ENCODE peak calls at places on chromosome 6, in nine cellular contexts. R is HAP-1; H is tibial artery; B is CD8-positive, alpha-beta T cell; Q is A549; C is breast epithelium; E is PC-3; P is aorta; V is stomach. U is an unnamed sample. For H3K4me1 and H3K9me3, the result is how much of the 10 kb centered on the place peaks cover.

GRCh38 chr6:9704989-9705388 is 709.9 kb downstream of the TFAP2A start:
- DNase-seq in B (no peak), C (no peak), Q (peak), H (no peak), V (no peak), R (no peak), P (no peak), E (peak), U (no peak)

GRCh38 chr6:75526502-75527127 is 33.0 kb upstream of the FILIP1 start:
- DNase-seq in P (peak), R (peak), H (peak), Q (peak), C (peak), V (peak), B (peak), E (peak), U (peak)

GRCh38 chr6:113763311-113763766 is 93.8 kb upstream of the MARCKS start:
- DNase-seq in R (no peak), Q (no peak), C (no peak), V (no peak), H (no peak), B (no peak), E (peak), P (no peak), U (no peak)

GRCh38 chr6:126170875-126171489 is 168.9 kb upstream of the CENPW start:
- DNase-seq in P (no peak), C (no peak), B (no peak), H (no peak), Q (peak), E (peak), V (no peak), R (peak), U (peak)

GRCh38 chr6:29005183-29005885 is at the start of gene ZNF311:
- DNase-seq in P (peak), B (no peak), H (peak), V (peak), Q (peak), C (no peak), R (no peak), E (peak), U (peak)

GRCh38 chr6:143843689-143844405 is 709 bp downstream of the LTV1 start:
- DNase-seq in Q (peak), B (peak), P (no peak), R (no peak), V (no peak), E (no peak), C (no peak), H (no peak), U (no peak)

GRCh38 chr6:40957616-40958492 is 81.2 kb downstream of the UNC5CL start:
- DNase-seq in E (peak), B (no peak), P (no peak), H (no peak), Q (peak), R (no peak), C (no peak), V (no peak), U (peak)

GRCh38 chr6:25053875-25054371 is 118.2 kb upstream of the RIPOR2 start:
- DNase-seq in Q (no peak), P (no peak), R (peak), C (no peak), V (no peak), E (peak), H (no peak), B (no peak), U (no peak)

GRCh38 chr6:21265264-21266044 is 328.1 kb upstream of the SOX4 start:
- DNase-seq in R (no peak), E (peak), B (no peak), V (no peak), C (no peak), Q (no peak), P (no peak), H (no peak), U (no peak)

GRCh38 chr6:80197474-80197873 is 91.0 kb downstream of the BCKDHB start:
- DNase-seq in B (no peak), E (no peak), C (no peak), P (no peak), V (no peak), H (no peak), Q (peak), R (no peak), U (peak)

GRCh38 chr6:16305246-16305725 is 66.9 kb downstream of the GMPR start:
- DNase-seq in E (no peak), P (no peak), H (no peak), R (no peak), B (no peak), C (no peak), V (no peak), Q (no peak), U (no peak)

GRCh38 chr6:169289671-169290408 is 36.2 kb upstream of the THBS2 start:
- DNase-seq in H (peak), E (peak), R (no peak), C (no peak), Q (no peak), P (peak), B (no peak), V (no peak), U (peak)

GRCh38 chr6:90483956-90484355 is 102.9 kb downstream of the MAP3K7 start:
- DNase-seq in C (no peak), V (no peak), P (no peak), E (no peak), H (no peak), Q (no peak), R (no peak), B (no peak), U (no peak)

GRCh38 chr6:133724726-133725125 is 164.2 kb upstream of the TCF21 start:
- DNase-seq in H (no peak), P (no peak), C (no peak), V (no peak), Q (no peak), B (no peak), E (peak), R (no peak), U (no peak)

GRCh38 chr6:141123084-141123483 is 1009.6 kb upstream of the GJE1 start:
- DNase-seq in R (no peak), C (no peak), H (no peak), Q (no peak), B (no peak), E (no peak), P (no peak), V (no peak), U (no peak)

GRCh38 chr6:151891524-151891923 is 84.0 kb downstream of the ESR1 start:
- DNase-seq in H (no peak), Q (no peak), R (no peak), P (no peak), B (no peak), C (no peak), E (peak), V (no peak), U (no peak)

GRCh38 chr6:166667886-166668620 is 41.0 kb upstream of the RPS6KA2 start:
- DNase-seq in Q (no peak), C (no peak), H (no peak), E (no peak), R (no peak), P (no peak), B (no peak), V (no peak), U (no peak)

GRCh38 chr6:156975414-156975813 is 198.2 kb downstream of the ARID1B start:
- DNase-seq in E (no peak), H (no peak), Q (no peak), R (no peak), C (no peak), V (no peak), B (no peak), P (no peak), U (no peak)

GRCh38 chr6:91717094-91717493 is 1130.2 kb upstream of the MAP3K7 start:
- DNase-seq in Q (no peak), R (no peak), B (no peak), C (no peak), H (no peak), P (no peak), E (no peak), V (no peak), U (no peak)

GRCh38 chr6:150142657-150143501 is at the start of gene PPP1R14C:
- DNase-seq in C (no peak), R (peak), E (peak), Q (no peak), V (no peak), B (no peak), H (no peak), P (peak), U (peak)

GRCh38 chr6:126077810-126078791 is 91.8 kb downstream of the TRMT11 start:
- DNase-seq in C (peak), H (peak), V (no peak), B (no peak), E (no peak), R (no peak), Q (no peak), P (no peak), U (no peak)

GRCh38 chr6:3218266-3218665 is 9.2 kb downstream of the TUBB2B start:
- DNase-seq in C (no peak), V (no peak), Q (no peak), P (no peak), E (no peak), B (no peak), R (no peak), H (no peak), U (no peak)

GRCh38 chr6:128511518-128511917 is 8.9 kb downstream of the PTPRK start:
- DNase-seq in P (no peak), Q (peak), R (no peak), E (peak), H (no peak), V (no peak), B (no peak), C (no peak), U (peak)

GRCh38 chr6:53300656-53301551 is 47.8 kb downstream of the ELOVL5 start:
- DNase-seq in R (no peak), C (no peak), Q (no peak), H (no peak), E (no peak), B (no peak), P (no peak), V (no peak), U (peak)

GRCh38 chr6:70686548-70687133 is 19.0 kb downstream of the SMAP1 start:
- DNase-seq in V (no peak), Q (peak), P (no peak), E (peak), R (peak), B (no peak), H (no peak), C (no peak), U (peak)

GRCh38 chr6:166572370-166573261 is 13.9 kb downstream of the RAMACL start:
- DNase-seq in B (no peak), Q (no peak), R (no peak), P (no peak), V (no peak), E (peak), C (no peak), H (no peak), U (peak)

GRCh38 chr6:148263010-148263409 is 79.6 kb upstream of the SASH1 start:
- DNase-seq in R (no peak), Q (peak), E (peak), P (no peak), C (peak), V (no peak), H (no peak), B (no peak), U (no peak)

GRCh38 chr6:113819169-113819830 is 37.8 kb upstream of the MARCKS start:
- DNase-seq in C (no peak), Q (peak), R (no peak), B (no peak), V (no peak), E (no peak), P (no peak), H (no peak), U (peak)

GRCh38 chr6:167146977-167147376 is 10.8 kb downstream of the GPR31 start:
- DNase-seq in E (no peak), H (no peak), C (no peak), Q (no peak), R (no peak), P (no peak), V (no peak), B (no peak), U (no peak)

GRCh38 chr6:20182926-20183521 is 29.2 kb downstream of the MBOAT1 start:
- DNase-seq in H (no peak), V (peak), B (no peak), C (peak), E (peak), Q (no peak), P (no peak), R (no peak), U (peak)

GRCh38 chr6:87529221-87529620 is 56.4 kb downstream of the SLC35A1 start:
- DNase-seq in H (no peak), R (no peak), Q (no peak), V (no peak), E (no peak), C (no peak), P (no peak), B (no peak), U (no peak)

GRCh38 chr6:136052046-136052445 is 198.1 kb downstream of the MTFR2 start:
- DNase-seq in E (no peak), B (no peak), R (no peak), Q (no peak), C (no peak), H (no peak), V (no peak), P (no peak), U (no peak)

GRCh38 chr6:158211273-158212055 is 43.3 kb downstream of the GTF2H5 start:
- DNase-seq in B (no peak), V (no peak), P (no peak), H (no peak), Q (no peak), C (no peak), E (peak), R (no peak), U (no peak)

DNA sequence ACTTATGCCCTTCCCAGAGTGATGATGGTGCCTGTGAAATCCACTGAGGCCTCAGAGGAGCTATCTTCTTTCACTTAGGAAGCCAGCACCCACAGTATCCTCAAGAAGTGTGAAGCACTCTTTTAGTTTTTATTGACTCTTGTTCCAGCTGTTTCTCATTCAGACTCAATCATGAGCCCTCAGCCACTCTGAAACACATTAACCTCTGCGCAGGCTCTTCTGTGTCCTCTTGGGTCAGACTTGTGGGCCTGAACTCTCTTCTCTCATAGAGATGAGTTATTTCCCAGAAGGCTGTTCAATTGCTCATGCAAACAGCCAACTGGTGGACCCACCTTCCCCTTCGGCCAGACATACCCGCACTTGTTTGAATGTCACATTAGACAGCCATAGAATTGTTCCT is 27.8 kb upstream of the PREP start:
- DNase-seq in E (no peak), C (no peak), Q (no peak), V (no peak), B (no peak), P (no peak), R (no peak), H (no peak), U (no peak)
- H3K4me1 ChIP-seq in E (half or more), C (under half), Q (under half), V (under half), B (under half), P (under half), R (under half), H (under half), U (under half)

GRCh38 chr6:34259529-34260069 is 10.8 kb upstream of the SMIM29 start:
- DNase-seq in H (no peak), V (no peak), E (no peak), C (no peak), R (no peak), B (no peak), P (no peak), Q (no peak), U (no peak)
- H3K9me3 ChIP-seq in H (under half), V (under half), E (under half), C (under half), R (under half), B (under half), P (under half), Q (under half), U (under half)

GRCh38 chr6:316753-317038 is 24.4 kb downstream of the DUSP22 start:
- DNase-seq in R (no peak), H (no peak), P (no peak), V (no peak), C (no peak), Q (no peak), E (no peak), B (no peak), U (no peak)

GRCh38 chr6:317452-318144 is 25.3 kb downstream of the DUSP22 start:
- DNase-seq in R (no peak), E (no peak), P (no peak), B (no peak), V (no peak), H (no peak), C (no peak), Q (no peak), U (no peak)

GRCh38 chr6:317068-317451 is 24.8 kb downstream of the DUSP22 start:
- DNase-seq in Q (no peak), H (no peak), E (no peak), C (no peak), V (no peak), R (no peak), B (no peak), P (no peak), U (no peak)

GRCh38 chr6:315226-315625 is 22.9 kb downstream of the DUSP22 start:
- DNase-seq in C (no peak), Q (no peak), H (no peak), R (no peak), P (no peak), V (no peak), B (no peak), E (no peak), U (no peak)

DNA sequence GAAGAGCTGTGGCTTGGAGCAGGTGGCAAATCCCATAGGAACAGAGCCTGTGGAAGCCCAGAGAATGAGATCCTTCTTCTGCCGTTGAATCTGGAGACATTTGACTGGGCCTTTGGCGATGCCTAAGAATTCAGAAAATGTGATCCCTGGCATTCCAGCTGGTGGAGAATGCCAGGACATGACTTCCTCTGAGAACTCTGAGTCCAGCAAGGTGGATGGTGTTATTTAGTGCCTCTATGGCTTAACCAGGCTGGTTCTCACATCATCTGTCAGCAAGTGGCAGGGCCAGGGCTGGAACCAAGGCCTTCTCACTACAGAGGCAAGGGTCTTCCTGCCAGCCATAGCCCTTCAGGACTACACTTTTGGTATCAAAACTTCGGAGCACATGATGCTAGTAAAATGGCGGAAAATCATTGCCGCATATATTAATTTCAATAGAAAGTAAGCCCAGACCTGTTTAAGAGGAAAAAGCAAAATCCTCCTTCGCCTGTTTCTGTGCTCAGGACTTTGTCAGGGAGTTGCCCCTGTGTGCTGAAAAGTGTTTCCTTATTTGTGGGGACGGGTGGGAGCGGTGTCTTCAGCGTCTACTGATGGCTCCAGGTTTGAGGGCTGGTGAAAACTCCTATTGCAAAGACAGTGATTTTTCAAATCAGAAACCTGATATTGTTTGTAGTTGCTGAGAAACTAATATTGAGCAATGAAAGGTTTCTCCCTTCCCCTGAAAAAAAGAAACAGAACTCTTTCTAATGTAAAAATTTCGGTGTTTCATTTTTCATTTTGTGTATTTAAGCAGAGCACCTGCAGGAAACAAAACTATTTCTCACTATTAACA is 23.9 kb downstream of the DUSP22 start:
- DNase-seq in Q (no peak), R (no peak), P (no peak), H (no peak), V (no peak), C (no peak), E (no peak), B (no peak), U (no peak)
- H3K4me1 ChIP-seq in Q (under half), R (under half), P (under half), H (under half), V (under half), C (under half), E (under half), B (under half), U (under half)

GRCh38 chr6:159557046-159557445 is 136.0 kb downstream of the SOD2 start:
- DNase-seq in V (no peak), C (no peak), B (no peak), H (no peak), Q (no peak), R (no peak), P (no peak), E (no peak), U (no peak)
- H3K9me3 ChIP-seq in V (under half), C (under half), B (under half), H (under half), Q (under half), R (under half), P (under half), E (under half), U (under half)

GRCh38 chr6:145802141-145802540 is 12.5 kb downstream of the FBXO30 start:
- DNase-seq in V (no peak), C (no peak), B (no peak), Q (no peak), P (no peak), H (no peak), E (no peak), R (no peak), U (no peak)

GRCh38 chr6:145798530-145798929 is 16.1 kb downstream of the FBXO30 start:
- DNase-seq in H (no peak), B (no peak), Q (no peak), P (no peak), V (no peak), E (no peak), C (no peak), R (no peak), U (no peak)

GRCh38 chr6:145801021-145801420 is 13.6 kb downstream of the FBXO30 start:
- DNase-seq in C (no peak), B (no peak), V (no peak), Q (no peak), R (no peak), E (no peak), H (no peak), P (no peak), U (no peak)
- H3K4me1 ChIP-seq in C (under half), B (under half), V (under half), Q (under half), R (under half), E (under half), H (under half), P (under half), U (under half)

GRCh38 chr6:82488403-82488802 is 124.8 kb downstream of the TPBG start:
- DNase-seq in P (no peak), Q (no peak), H (no peak), V (no peak), R (no peak), C (no peak), B (no peak), E (no peak), U (no peak)
- H3K9me3 ChIP-seq in P (under half), Q (under half), H (under half), V (under half), R (under half), C (under half), B (under half), E (under half), U (under half)

GRCh38 chr6:32457054-32457453 is 17.4 kb downstream of the HLA-DRA start:
- DNase-seq in C (no peak), V (no peak), H (no peak), R (no peak), Q (no peak), B (no peak), P (no peak), E (no peak), U (no peak)
- H3K4me1 ChIP-seq in C (under half), V (under half), H (under half), R (under half), Q (under half), B (under half), P (under half), E (under half), U (under half)

GRCh38 chr6:165096868-165097267 is 212.5 kb downstream of the C6orf118 start:
- DNase-seq in B (no peak), Q (no peak), E (no peak), P (no peak), H (no peak), R (no peak), C (no peak), V (no peak), U (no peak)
- H3K9me3 ChIP-seq in B (under half), Q (under half), E (under half), P (under half), H (under half), R (under half), C (under half), V (under half), U (under half)

DNA sequence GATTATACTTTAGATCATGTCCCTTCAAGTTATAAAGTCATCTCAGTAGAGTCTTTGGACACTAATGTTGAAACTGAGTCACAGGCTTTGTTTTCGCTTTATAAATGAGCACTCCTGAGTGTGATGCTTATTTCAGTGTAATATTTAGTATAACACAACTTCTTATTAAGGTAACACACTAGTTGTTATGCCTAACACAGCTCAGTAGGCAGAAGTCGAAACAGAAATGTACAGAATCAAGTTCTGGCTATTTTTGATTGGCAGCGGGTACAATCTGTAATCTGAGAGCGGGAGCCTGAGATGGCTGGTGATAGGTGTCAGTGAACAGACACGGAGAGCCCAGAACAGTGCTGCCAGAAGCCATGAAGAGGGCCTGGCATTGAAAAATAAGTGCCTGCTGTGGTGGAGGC is 11.4 kb downstream of the HECA start:
- DNase-seq in R (no peak), B (no peak), P (no peak), Q (no peak), C (no peak), E (no peak), H (no peak), V (no peak), U (no peak)
- H3K4me1 ChIP-seq in R (under half), B (half or more), P (under half), Q (under half), C (under half), E (under half), H (under half), V (under half), U (under half)

GRCh38 chr6:131096786-131097185 is 33.7 kb upstream of the EPB41L2 start:
- DNase-seq in V (no peak), B (no peak), Q (no peak), H (no peak), E (no peak), P (no peak), R (no peak), C (no peak), U (no peak)
- H3K9me3 ChIP-seq in V (under half), B (under half), Q (under half), H (under half), E (under half), P (under half), R (under half), C (under half), U (under half)